ENCODE peak calls at places on chromosomes 11 and 22, in six cellular contexts. J is activated CD8-positive, alpha-beta memory T cell treated with anti-CD3 and anti-CD28 coated beads, Interleukin-2, amount 50 U/mL, for 4 hours; D is type B pancreatic cell; Y is adipocyte; Z is posterior cingulate gyrus; G is HAP-1. K is an unnamed sample.

GRCh38 chr11:49208006-49208721 is at the start of gene FOLH1:
- DNase-seq in Z (peak), Y (no peak), D (no peak), J (no peak), G (peak), K (peak)

GRCh38 chr11:87316491-87316890 is 278.8 kb downstream of the TMEM135 start:
- DNase-seq in Z (no peak), Y (no peak), G (no peak), J (no peak), D (no peak), K (no peak)

GRCh38 chr22:35449829-35450689 is 50.1 kb downstream of the MCM5 start:
- DNase-seq in G (no peak), J (no peak), Y (no peak), Z (no peak), D (no peak), K (peak)

GRCh38 chr22:50438305-50439275 is 36.2 kb downstream of the SBF1 start:
- DNase-seq in G (no peak), J (no peak), Z (no peak), Y (no peak), D (no peak), K (peak)

GRCh38 chr11:606245-606644 is 9.5 kb downstream of the IRF7 start:
- DNase-seq in Z (peak), Y (no peak), G (no peak), D (no peak), J (no peak), K (peak)

GRCh38 chr11:121451178-121451981 is 734 bp upstream of the SORL1 start:
- DNase-seq in Y (no peak), Z (no peak), G (no peak), J (peak), D (no peak), K (peak)

GRCh38 chr11:128724891-128725611 is 31.2 kb downstream of the FLI1 start:
- DNase-seq in Z (no peak), D (no peak), G (no peak), Y (no peak), J (no peak), K (no peak)

GRCh38 chr22:39238124-39238466 is 6.7 kb downstream of the PDGFB start:
- DNase-seq in Y (no peak), G (no peak), J (no peak), Z (no peak), D (no peak), K (no peak)

GRCh38 chr11:60334005-60334620 is 7.1 kb downstream of the MS4A6E start:
- DNase-seq in J (peak), G (peak), Y (peak), D (no peak), Z (peak), K (no peak)

GRCh38 chr11:65976216-65977176 is 15.0 kb downstream of the SART1 start:
- DNase-seq in Z (no peak), Y (no peak), G (no peak), D (no peak), J (no peak), K (no peak)

GRCh38 chr11:134340354-134340964 is 8.7 kb downstream of the GLB1L2 start:
- DNase-seq in Y (no peak), G (no peak), Z (no peak), D (no peak), J (no peak), K (peak)

GRCh38 chr11:119373917-119374631 is 7.4 kb downstream of the USP2 start:
- DNase-seq in Z (peak), Y (peak), D (no peak), G (peak), J (peak), K (peak)

GRCh38 chr11:22516136-22516535 is 109.5 kb downstream of the FANCF start:
- DNase-seq in D (no peak), G (peak), J (no peak), Z (no peak), Y (no peak), K (no peak)

GRCh38 chr22:19292262-19293230 is 1.0 kb upstream of the CLTCL1 start:
- DNase-seq in G (no peak), D (peak), J (peak), Z (peak), Y (peak), K (no peak)

GRCh38 chr22:31622980-31623379 is 39.0 kb downstream of the PISD start:
- DNase-seq in G (no peak), Z (no peak), D (no peak), Y (no peak), J (no peak), K (no peak)

GRCh38 chr11:2193099-2193886 is 21.7 kb upstream of the TH start:
- DNase-seq in G (no peak), Z (no peak), D (no peak), Y (peak), J (no peak), K (no peak)